ENCODE peak calls at places on chromosomes 11 and 22, in eight cellular contexts. I is HCT116, E is foreskin fibroblast, N is psoas muscle, U is heart right ventricle, L is tibial artery, B is neural progenitor cell, D is AG09309. Q is an unnamed sample.
A peak's percentile ranks its signal among the peaks of the same experiment; 100 is the strongest.

GRCh38 chr22:25076281-25076680 is 123.4 kb upstream of the CRYBB3 start:
- DNase-seq in I (no peak), E (no peak), N (no peak), U (no peak), L (no peak), B (no peak), D (no peak), Q (peak; percentile 54)

GRCh38 chr11:23112987-23113886 is 253.0 kb upstream of the CCDC179 start:
- DNase-seq in I (no peak), E (peak; percentile 66), N (no peak), U (no peak), L (no peak), B (peak; percentile 59), D (no peak), Q (peak; percentile 32)

GRCh38 chr11:1740786-1741530 is 9.4 kb downstream of the IFITM10 start:
- DNase-seq in I (no peak), E (no peak), N (no peak), U (no peak), L (no peak), B (no peak), D (no peak), Q (no peak)

GRCh38 chr11:129814244-129814992 is 1.2 kb upstream of the TMEM45B start:
- DNase-seq in I (no peak), E (no peak), N (no peak), U (no peak), L (no peak), B (peak; percentile 6), D (no peak), Q (no peak)

GRCh38 chr11:34809191-34810106 is 106.7 kb downstream of the APIP start:
- DNase-seq in I (no peak), E (peak; percentile 27), N (no peak), U (no peak), L (no peak), B (no peak), D (no peak), Q (no peak)

GRCh38 chr11:36258730-36259360 is 30.4 kb downstream of the COMMD9 start:
- DNase-seq in I (peak; percentile 36), E (peak; percentile 83), N (peak; percentile 49), U (peak; percentile 44), L (peak; percentile 51), B (peak; percentile 84), D (peak; percentile 39), Q (peak; percentile 35)

GRCh38 chr11:130118636-130119387 is 40.8 kb upstream of the ST14 start:
- DNase-seq in I (no peak), E (no peak), N (no peak), U (no peak), L (no peak), B (no peak), D (no peak), Q (peak; percentile 52)

GRCh38 chr11:65391007-65391406 is 4.6 kb downstream of the FRMD8 start:
- DNase-seq in I (no peak), E (peak; percentile 68), N (no peak), U (peak; percentile 59), L (no peak), B (peak; percentile 42), D (no peak), Q (no peak)

GRCh38 chr22:40542821-40543540 is 93.5 kb downstream of the MRTFA start:
- DNase-seq in I (no peak), E (peak; percentile 32), N (no peak), U (no peak), L (no peak), B (no peak), D (no peak), Q (no peak)

GRCh38 chr22:21937821-21938070 is 14.9 kb downstream of the PPM1F start:
- DNase-seq in I (no peak), E (peak; percentile 97), N (peak; percentile 86), U (no peak), L (no peak), B (no peak), D (peak; percentile 89), Q (no peak)

GRCh38 chr11:35619754-35620640 is 1.7 kb downstream of the FJX1 start:
- DNase-seq in I (no peak), E (peak; percentile 58), N (peak; percentile 24), U (peak; percentile 34), L (no peak), B (peak; percentile 87), D (no peak), Q (peak; percentile 35)

GRCh38 chr11:11279956-11280689 is 72.9 kb downstream of the CSNK2A3 start:
- DNase-seq in I (no peak), E (peak; percentile 8), N (no peak), U (no peak), L (no peak), B (no peak), D (no peak), Q (peak; percentile 13)

GRCh38 chr11:87466228-87466627 is 428.5 kb downstream of the TMEM135 start:
- DNase-seq in I (no peak), E (peak; percentile 70), N (no peak), U (no peak), L (no peak), B (no peak), D (peak; percentile 17), Q (no peak)

GRCh38 chr11:116187026-116187425 is 585.8 kb downstream of the BUD13 start:
- DNase-seq in I (no peak), E (no peak), N (no peak), U (no peak), L (no peak), B (no peak), D (no peak), Q (no peak)

GRCh38 chr11:126150256-126150655 is 61.2 kb downstream of the RPUSD4 start:
- DNase-seq in I (no peak), E (no peak), N (no peak), U (no peak), L (no peak), B (no peak), D (no peak), Q (no peak)
- TF ChIP-seq CTCF in I (no peak), E (no peak), N (no peak), U (no peak), L (no peak), B (no peak), D (no peak), Q (no peak)

GRCh38 chr11:62081378-62082291 is 42.2 kb upstream of the INCENP start:
- DNase-seq in I (peak; percentile 64), E (peak; percentile 87), N (peak; percentile 75), U (peak; percentile 79), L (peak; percentile 74), B (peak; percentile 79), D (peak; percentile 23), Q (peak; percentile 72)
- H3K4me3 ChIP-seq in I (no peak overlapping the region), E (no peak overlapping the region), N (no peak overlapping the region), U (no peak overlapping the region), L (no peak overlapping the region), B (no peak overlapping the region), D (no peak overlapping the region), Q (no peak overlapping the region)

GRCh38 chr22:42614312-42615091 is at the start of gene POLDIP3:
- DNase-seq in I (peak; percentile 96), E (peak; percentile 100), N (peak; percentile 99), U (peak; percentile 99), L (peak; percentile 99), B (peak; percentile 99), D (peak; percentile 93), Q (peak; percentile 100)

GRCh38 chr22:42613869-42614268 is 814 bp downstream of the POLDIP3 start:
- DNase-seq in I (no peak), E (peak; percentile 45), N (no peak), U (no peak), L (no peak), B (no peak), D (no peak), Q (peak; percentile 63)

GRCh38 chr22:42612336-42612735 is 2.3 kb downstream of the POLDIP3 start:
- DNase-seq in I (no peak), E (no peak), N (no peak), U (no peak), L (no peak), B (no peak), D (no peak), Q (no peak)

GRCh38 chr22:42617155-42617983 is 2.7 kb upstream of the POLDIP3 start:
- DNase-seq in I (no peak), E (peak; percentile 19), N (no peak), U (no peak), L (no peak), B (no peak), D (no peak), Q (no peak)

GRCh38 chr22:42615092-42615859 is 593 bp upstream of the POLDIP3 start:
- DNase-seq in I (peak; percentile 99), E (peak; percentile 99), N (peak; percentile 83), U (peak; percentile 91), L (peak; percentile 83), B (peak; percentile 91), D (peak; percentile 94), Q (peak; percentile 99)
- TF ChIP-seq CTCF in I (no peak), E (no peak), N (no peak), U (no peak), L (no peak), B (no peak), D (no peak), Q (no peak)

GRCh38 chr11:109971184-109971523 is 122.0 kb upstream of the ZC3H12C start:
- DNase-seq in I (no peak), E (peak; percentile 80), N (no peak), U (peak; percentile 13), L (no peak), B (peak; percentile 12), D (peak; percentile 13), Q (peak; percentile 45)
- H3K4me3 ChIP-seq in I (no peak overlapping the region), E (no peak overlapping the region), N (no peak overlapping the region), U (no peak overlapping the region), L (no peak overlapping the region), B (no peak overlapping the region), D (no peak overlapping the region), Q (no peak overlapping the region)

GRCh38 chr22:44437493-44438015 is 60.5 kb downstream of the RTL6 start:
- DNase-seq in I (no peak), E (no peak), N (no peak), U (no peak), L (no peak), B (no peak), D (no peak), Q (no peak)

GRCh38 chr22:44439356-44440223 is 58.4 kb downstream of the RTL6 start:
- DNase-seq in I (no peak), E (no peak), N (no peak), U (no peak), L (no peak), B (no peak), D (no peak), Q (no peak)

GRCh38 chr22:44438481-44439131 is 59.4 kb downstream of the RTL6 start:
- DNase-seq in I (no peak), E (no peak), N (no peak), U (no peak), L (no peak), B (no peak), D (no peak), Q (no peak)

GRCh38 chr22:44436656-44437492 is 61.2 kb downstream of the RTL6 start:
- DNase-seq in I (no peak), E (no peak), N (no peak), U (no peak), L (no peak), B (no peak), D (no peak), Q (no peak)

DNA sequence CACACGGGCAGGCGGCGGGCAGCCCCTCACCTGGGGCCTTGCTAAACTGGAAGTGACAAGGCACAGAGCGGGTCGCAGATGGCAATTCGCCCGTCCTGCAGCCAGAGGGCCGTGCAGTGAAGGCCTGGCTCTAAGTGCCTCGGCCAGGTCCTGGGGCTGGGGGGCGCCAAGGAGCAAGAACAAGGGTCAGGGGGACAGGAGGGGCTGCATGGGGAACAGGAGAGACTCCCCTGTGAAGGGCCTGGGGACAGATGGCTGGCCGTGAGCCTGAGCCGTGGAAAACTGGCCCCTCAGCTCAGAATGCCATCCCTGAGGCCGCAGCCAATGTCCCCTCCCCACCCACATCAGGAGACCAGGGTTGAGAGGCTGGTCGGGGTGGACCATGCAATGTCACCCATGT is 60.0 kb downstream of the RTL6 start:
- DNase-seq in I (no peak), E (no peak), N (no peak), U (no peak), L (no peak), B (peak; percentile 41), D (no peak), Q (no peak)
- TF ChIP-seq CTCF in I (no peak), E (no peak), N (no peak), U (no peak), L (no peak), B (peak; percentile 37), D (peak; percentile 3), Q (no peak)